ENCODE peak calls at places on chromosome 15, in four cellular contexts. O, D, Z and P are unnamed samples.

GRCh38 chr15:51325167-51325566 is 13.2 kb downstream of the CYP19A1 start:
- DNase-seq in Z (no peak), O (no peak), D (no peak), P (no peak)

GRCh38 chr15:24848050-24848449 is 106.7 kb upstream of the SNRPN start:
- DNase-seq in O (peak; percentile 25), Z (peak; percentile 12), D (no peak), P (peak; percentile 52)

GRCh38 chr15:31605467-31605931 is 278.9 kb downstream of the KLF13 start:
- DNase-seq in Z (peak; percentile 11), O (peak; percentile 5), D (no peak), P (peak; percentile 5)

GRCh38 chr15:67523337-67523736 is 2.4 kb downstream of the C15orf61 start:
- DNase-seq in D (no peak), Z (no peak), O (no peak), P (no peak)

GRCh38 chr15:48536681-48537091 is 108.8 kb downstream of the FBN1 start:
- DNase-seq in D (no peak), O (no peak), Z (no peak), P (peak; percentile 50)

GRCh38 chr15:80936288-80937078 is 53.1 kb downstream of the MESD start:
- DNase-seq in O (no peak), Z (no peak), D (no peak), P (no peak)

GRCh38 chr15:99250001-99250400 is 620 bp upstream of the TTC23 start:
- DNase-seq in D (no peak), Z (no peak), O (no peak), P (no peak)

GRCh38 chr15:67771201-67771600 is 54.1 kb upstream of the SKOR1 start:
- DNase-seq in D (no peak), Z (no peak), O (no peak), P (no peak)

GRCh38 chr15:36903922-36904479 is 196.3 kb downstream of the MEIS2 start:
- DNase-seq in O (no peak), Z (no peak), D (no peak), P (no peak)

GRCh38 chr15:88450125-88450798 is 16.9 kb downstream of the MRPL46 start:
- DNase-seq in D (peak; percentile 50), Z (peak; percentile 79), O (peak; percentile 89), P (peak; percentile 60)

GRCh38 chr15:101276501-101277037 is 716 bp downstream of the SELENOS start:
- DNase-seq in O (peak; percentile 61), D (no peak), Z (peak; percentile 44), P (peak; percentile 47)

GRCh38 chr15:74405823-74406222 is 27.9 kb downstream of the SEMA7A start:
- DNase-seq in D (no peak), O (no peak), Z (peak; percentile 31), P (peak; percentile 39)

GRCh38 chr15:23484870-23485269 is 37.8 kb upstream of the GOLGA6L2 start:
- DNase-seq in Z (no peak), D (no peak), O (no peak), P (no peak)

GRCh38 chr15:68616397-68616796 is 37.6 kb downstream of the CORO2B start:
- DNase-seq in D (no peak), Z (peak; percentile 48), O (no peak), P (no peak)

GRCh38 chr15:26126070-26126469 is 262.9 kb upstream of the ATP10A start:
- DNase-seq in D (no peak), Z (no peak), O (no peak), P (no peak)

GRCh38 chr15:84980196-84981053 is 1.2 kb upstream of the PDE8A start:
- DNase-seq in D (peak; percentile 75), O (peak; percentile 92), Z (peak; percentile 82), P (peak; percentile 92)

GRCh38 chr15:92733934-92734521 is 78.5 kb upstream of the FAM174B start:
- DNase-seq in O (peak; percentile 33), Z (no peak), D (no peak), P (peak; percentile 52)

GRCh38 chr15:39925112-39925830 is 5.2 kb upstream of the GPR176 start:
- DNase-seq in Z (peak; percentile 35), D (no peak), O (peak; percentile 45), P (peak; percentile 57)

GRCh38 chr15:77144492-77145070 is 73.7 kb upstream of the TSPAN3 start:
- DNase-seq in Z (peak; percentile 89), O (no peak), D (no peak), P (peak; percentile 96)

GRCh38 chr15:64067564-64068030 is 21.3 kb upstream of the DAPK2 start:
- DNase-seq in O (peak; percentile 80), D (peak; percentile 81), Z (peak; percentile 60), P (peak; percentile 46)

GRCh38 chr15:98673133-98673532 is 24.8 kb downstream of the IGF1R start:
- DNase-seq in O (no peak), Z (no peak), D (no peak), P (no peak)

GRCh38 chr15:59993950-59994401 is 10.1 kb upstream of the FOXB1 start:
- DNase-seq in Z (no peak), D (no peak), O (peak; percentile 49), P (no peak)
- TF ChIP-seq CTCF in Z (peak; percentile 41), D (no peak), O (peak; percentile 39), P (peak; percentile 8)

GRCh38 chr15:53171571-53171970 is 381.4 kb upstream of the ONECUT1 start:
- DNase-seq in O (no peak), D (no peak), Z (no peak), P (no peak)
- TF ChIP-seq CTCF in O (no peak), D (no peak), Z (no peak), P (no peak)

GRCh38 chr15:62988701-62989100 is 53.8 kb upstream of the TPM1 start:
- DNase-seq in Z (no peak), O (no peak), D (no peak), P (no peak)
- TF ChIP-seq CTCF in Z (no peak), O (no peak), D (no peak), P (no peak)

DNA sequence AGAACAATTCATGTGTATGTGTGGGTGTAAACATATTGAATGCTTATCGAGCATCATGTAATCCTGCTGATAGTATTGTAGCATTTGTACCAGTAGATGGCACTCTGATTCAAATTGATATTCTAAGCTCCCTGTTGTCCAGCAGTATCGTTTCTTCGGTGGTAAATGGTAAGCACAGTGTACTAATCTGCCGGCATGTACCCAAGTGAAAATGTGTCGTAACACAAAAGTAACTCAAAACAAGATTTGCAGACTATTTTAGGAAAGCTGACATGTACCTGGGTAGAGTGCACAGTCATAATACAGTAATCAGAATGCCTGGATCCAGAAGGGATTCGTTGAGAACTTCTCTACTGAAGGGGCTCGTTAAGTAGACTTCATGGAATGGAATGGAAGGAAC is 31.7 kb upstream of the MNS1 start:
- DNase-seq in D (peak; percentile 46), Z (peak; percentile 57), O (peak; percentile 5), P (peak; percentile 75)
- TF ChIP-seq CTCF in D (peak; percentile 71), Z (peak; percentile 59), O (peak; percentile 74), P (peak; percentile 70)